ENCODE peak calls at places on chromosomes 6 and 20, in four cellular contexts. One of them, this sample, is unnamed.

GRCh38 chr6:106360410-106360988 is at the start of gene CRYBG1:
- DNase-seq in H1: peak; percentile 99
- DNase-seq in GM12878: no peak
- DNase-seq in K562: peak; percentile 91
- DNase-seq in this sample: peak; percentile 27

GRCh38 chr20:46013826-46014516 is 5.3 kb downstream of the MMP9 start:
- DNase-seq in K562: peak; percentile 79
- DNase-seq in H1: peak; percentile 91
- DNase-seq in GM12878: no peak
- DNase-seq in this sample: peak; percentile 47

GRCh38 chr6:143449731-143450452 is 603 bp downstream of the ADAT2 start:
- DNase-seq in H1: peak; percentile 55
- DNase-seq in K562: peak; percentile 26
- DNase-seq in GM12878: peak; percentile 53
- DNase-seq in this sample: peak; percentile 54

GRCh38 chr6:152356659-152357058 is 280.5 kb downstream of the SYNE1 start:
- DNase-seq in H1: no peak
- DNase-seq in K562: no peak
- DNase-seq in GM12878: no peak
- DNase-seq in this sample: peak; percentile 63

GRCh38 chr6:77650098-77650663 is 2.7 kb upstream of the MEI4 start:
- DNase-seq in K562: peak; percentile 25
- DNase-seq in GM12878: no peak
- DNase-seq in H1: peak; percentile 95
- DNase-seq in this sample: no peak

GRCh38 chr6:35919827-35920751 is 809 bp downstream of the SRPK1 start:
- DNase-seq in K562: peak; percentile 37
- DNase-seq in GM12878: no peak
- DNase-seq in H1: peak; percentile 66
- DNase-seq in this sample: peak; percentile 56

GRCh38 chr20:43771791-43772190 is 45.0 kb upstream of the GTSF1L start:
- DNase-seq in GM12878: no peak
- DNase-seq in K562: no peak
- DNase-seq in H1: no peak
- DNase-seq in this sample: no peak

GRCh38 chr6:19380287-19380686 is 456.9 kb upstream of the ID4 start:
- DNase-seq in K562: no peak
- DNase-seq in H1: no peak
- DNase-seq in GM12878: no peak
- DNase-seq in this sample: no peak

DNA sequence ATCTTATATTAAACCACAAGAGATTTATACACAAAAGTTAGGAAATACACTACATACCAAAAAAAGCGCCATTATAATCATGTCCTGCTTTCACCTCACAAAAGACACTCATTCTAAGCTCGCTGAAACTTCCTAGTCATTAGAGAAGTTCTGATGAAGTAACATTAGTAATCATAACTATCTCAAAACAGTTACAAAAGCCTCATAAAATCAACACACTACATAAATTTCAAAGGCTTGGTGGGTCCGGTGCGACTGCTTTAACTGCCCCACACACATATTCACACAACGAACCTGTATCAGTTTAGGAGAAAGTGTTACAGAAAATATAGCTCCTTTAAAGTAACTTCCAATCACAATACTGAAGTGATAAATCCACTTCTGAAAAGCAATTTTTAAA is 1.9 kb downstream of the PHIP start:
- DNase-seq in H1: no peak
- DNase-seq in K562: no peak
- DNase-seq in GM12878: no peak
- DNase-seq in this sample: peak; percentile 3
- TF ChIP-seq ZNF274 in H1: no peak
- TF ChIP-seq ZNF274 in K562: no peak
- TF ChIP-seq ZNF274 in GM12878: no peak
- TF ChIP-seq ZNF274 in this sample: no peak

GRCh38 chr6:42726485-42727083 is 4.2 kb upstream of the PRPH2 start:
- DNase-seq in H1: peak; percentile 54
- DNase-seq in K562: peak; percentile 89
- DNase-seq in GM12878: peak; percentile 66
- DNase-seq in this sample: peak; percentile 84
- TF ChIP-seq EP300 in H1: no peak
- TF ChIP-seq EP300 in K562: peak; percentile 27
- TF ChIP-seq EP300 in GM12878: no peak
- TF ChIP-seq EP300 in this sample: no peak

GRCh38 chr6:54958446-54958845 is 111.9 kb downstream of the FAM83B start:
- DNase-seq in K562: no peak
- DNase-seq in GM12878: no peak
- DNase-seq in H1: no peak
- DNase-seq in this sample: no peak
- TF ChIP-seq ZNF274 in K562: no peak
- TF ChIP-seq ZNF274 in GM12878: no peak
- TF ChIP-seq ZNF274 in H1: no peak
- TF ChIP-seq ZNF274 in this sample: no peak

GRCh38 chr20:5621305-5621704 is 128.9 kb upstream of the SHLD1 start:
- DNase-seq in GM12878: no peak
- DNase-seq in K562: no peak
- DNase-seq in H1: no peak
- DNase-seq in this sample: no peak
- TF ChIP-seq EP300 in GM12878: no peak
- TF ChIP-seq EP300 in K562: no peak
- TF ChIP-seq EP300 in H1: no peak
- TF ChIP-seq EP300 in this sample: no peak

DNA sequence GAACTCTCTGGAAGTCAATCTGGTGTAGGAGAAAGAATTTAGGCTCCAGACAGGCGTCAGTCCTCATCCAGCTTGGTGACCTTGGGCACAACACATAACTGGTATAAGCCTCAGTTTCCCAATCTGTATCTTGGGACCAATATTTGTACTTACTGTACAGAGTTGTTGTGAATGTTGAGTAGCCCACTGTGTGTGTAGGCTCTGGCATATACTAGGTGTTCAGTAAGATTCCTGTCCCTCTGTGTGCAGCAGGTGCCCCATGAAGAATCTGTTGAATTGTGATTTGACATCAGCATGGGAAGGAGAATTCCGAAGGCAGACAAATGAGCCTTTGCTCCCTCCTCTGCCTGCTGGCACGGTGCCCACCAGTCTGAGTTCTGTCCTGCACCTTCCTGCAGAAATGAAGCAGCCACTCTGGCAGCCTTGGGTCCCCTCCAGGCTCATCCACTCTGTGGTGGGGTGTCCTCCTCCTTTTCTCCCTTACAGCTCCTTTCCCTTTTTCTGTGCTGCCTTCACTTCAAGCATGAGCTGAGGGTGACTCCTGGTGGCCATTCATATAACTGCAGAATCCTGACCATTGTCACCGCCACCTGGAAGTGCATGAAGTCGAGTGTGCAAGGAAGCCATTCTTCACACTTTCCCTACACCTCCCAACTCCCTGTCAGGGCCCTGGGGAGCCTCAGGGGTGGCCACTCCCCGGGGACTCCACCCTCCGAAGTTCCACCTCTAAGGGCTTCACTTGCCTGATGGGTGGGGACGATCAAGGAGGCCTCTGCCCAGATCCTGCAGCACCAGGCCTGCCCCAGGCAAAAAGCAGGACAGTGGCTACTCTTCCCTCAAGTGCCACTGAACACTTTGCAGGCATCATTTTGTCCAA is 48.2 kb downstream of the MRPL14 start:
- DNase-seq in H1: peak; percentile 91
- DNase-seq in K562: peak; percentile 74
- DNase-seq in GM12878: no peak
- DNase-seq in this sample: peak; percentile 79
- TF ChIP-seq ZNF274 in H1: no peak
- TF ChIP-seq ZNF274 in K562: no peak
- TF ChIP-seq ZNF274 in GM12878: no peak
- TF ChIP-seq ZNF274 in this sample: peak; percentile 73

DNA sequence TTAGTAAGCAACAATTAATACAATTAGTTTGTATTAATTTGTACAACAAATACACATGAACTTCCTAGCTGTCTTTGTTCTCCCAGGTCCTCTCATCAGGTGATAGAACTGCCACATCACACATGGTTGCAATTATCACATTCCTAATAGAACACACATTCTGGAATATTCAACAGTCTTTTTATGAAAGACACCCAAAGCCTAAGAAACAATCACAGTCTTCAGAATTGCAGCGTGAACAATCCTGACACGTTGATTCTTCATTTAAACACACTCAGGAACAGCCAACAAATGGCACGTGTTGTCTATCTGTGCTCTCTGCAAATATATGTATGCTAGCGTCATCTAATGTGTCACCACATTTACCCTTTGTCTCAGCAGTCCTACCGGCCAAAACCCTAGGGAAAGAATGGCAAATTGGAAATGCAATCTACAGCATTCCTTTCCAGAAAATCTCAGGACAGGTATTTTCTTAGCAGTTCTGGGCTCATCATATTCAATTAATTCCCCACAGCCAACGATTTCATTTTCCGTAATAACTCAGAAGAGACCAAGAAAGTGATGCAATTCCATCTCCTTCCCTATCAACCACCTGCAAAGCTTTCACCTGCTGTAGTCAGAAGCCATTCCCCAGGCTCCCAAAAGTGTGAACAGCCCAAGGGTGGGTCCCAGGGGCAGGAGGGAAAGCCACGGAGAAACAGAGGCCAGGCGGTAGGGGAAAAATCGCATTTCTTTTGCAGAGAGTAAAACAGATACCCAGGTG is 280.3 kb upstream of the JARID2 start:
- DNase-seq in GM12878: no peak
- DNase-seq in H1: no peak
- DNase-seq in K562: no peak
- DNase-seq in this sample: no peak
- TF ChIP-seq EP300 in GM12878: no peak
- TF ChIP-seq EP300 in H1: no peak
- TF ChIP-seq EP300 in K562: no peak
- TF ChIP-seq EP300 in this sample: no peak

GRCh38 chr6:118748311-118749062 is 97.1 kb upstream of the CEP85L start:
- DNase-seq in K562: no peak
- DNase-seq in H1: peak; percentile 56
- DNase-seq in GM12878: no peak
- DNase-seq in this sample: no peak

GRCh38 chr6:118752803-118753202 is 101.4 kb upstream of the CEP85L start:
- DNase-seq in H1: no peak
- DNase-seq in GM12878: no peak
- DNase-seq in K562: no peak
- DNase-seq in this sample: no peak

GRCh38 chr6:118751072-118751471 is 99.7 kb upstream of the CEP85L start:
- DNase-seq in K562: no peak
- DNase-seq in GM12878: no peak
- DNase-seq in H1: no peak
- DNase-seq in this sample: peak; percentile 17

GRCh38 chr6:118746100-118746874 is 94.9 kb upstream of the CEP85L start:
- DNase-seq in GM12878: no peak
- DNase-seq in H1: no peak
- DNase-seq in K562: no peak
- DNase-seq in this sample: no peak

GRCh38 chr6:118750143-118750542 is 98.8 kb upstream of the CEP85L start:
- DNase-seq in H1: no peak
- DNase-seq in GM12878: no peak
- DNase-seq in K562: no peak
- DNase-seq in this sample: no peak
- TF ChIP-seq ZNF274 in H1: no peak
- TF ChIP-seq ZNF274 in GM12878: no peak
- TF ChIP-seq ZNF274 in K562: no peak
- TF ChIP-seq ZNF274 in this sample: no peak

GRCh38 chr6:30684386-30685156 is 1.9 kb downstream of the PPP1R18 start:
- DNase-seq in K562: peak; percentile 54
- DNase-seq in GM12878: no peak
- DNase-seq in H1: no peak
- DNase-seq in this sample: no peak

GRCh38 chr6:30683980-30684338 is 2.5 kb downstream of the PPP1R18 start:
- DNase-seq in GM12878: no peak
- DNase-seq in H1: no peak
- DNase-seq in K562: no peak
- DNase-seq in this sample: no peak

GRCh38 chr6:30681696-30682180 is 4.7 kb downstream of the PPP1R18 start:
- DNase-seq in H1: no peak
- DNase-seq in GM12878: no peak
- DNase-seq in K562: no peak
- DNase-seq in this sample: no peak

GRCh38 chr6:30683137-30683979 is 3.1 kb downstream of the PPP1R18 start:
- DNase-seq in H1: no peak
- DNase-seq in K562: no peak
- DNase-seq in GM12878: no peak
- DNase-seq in this sample: no peak

DNA sequence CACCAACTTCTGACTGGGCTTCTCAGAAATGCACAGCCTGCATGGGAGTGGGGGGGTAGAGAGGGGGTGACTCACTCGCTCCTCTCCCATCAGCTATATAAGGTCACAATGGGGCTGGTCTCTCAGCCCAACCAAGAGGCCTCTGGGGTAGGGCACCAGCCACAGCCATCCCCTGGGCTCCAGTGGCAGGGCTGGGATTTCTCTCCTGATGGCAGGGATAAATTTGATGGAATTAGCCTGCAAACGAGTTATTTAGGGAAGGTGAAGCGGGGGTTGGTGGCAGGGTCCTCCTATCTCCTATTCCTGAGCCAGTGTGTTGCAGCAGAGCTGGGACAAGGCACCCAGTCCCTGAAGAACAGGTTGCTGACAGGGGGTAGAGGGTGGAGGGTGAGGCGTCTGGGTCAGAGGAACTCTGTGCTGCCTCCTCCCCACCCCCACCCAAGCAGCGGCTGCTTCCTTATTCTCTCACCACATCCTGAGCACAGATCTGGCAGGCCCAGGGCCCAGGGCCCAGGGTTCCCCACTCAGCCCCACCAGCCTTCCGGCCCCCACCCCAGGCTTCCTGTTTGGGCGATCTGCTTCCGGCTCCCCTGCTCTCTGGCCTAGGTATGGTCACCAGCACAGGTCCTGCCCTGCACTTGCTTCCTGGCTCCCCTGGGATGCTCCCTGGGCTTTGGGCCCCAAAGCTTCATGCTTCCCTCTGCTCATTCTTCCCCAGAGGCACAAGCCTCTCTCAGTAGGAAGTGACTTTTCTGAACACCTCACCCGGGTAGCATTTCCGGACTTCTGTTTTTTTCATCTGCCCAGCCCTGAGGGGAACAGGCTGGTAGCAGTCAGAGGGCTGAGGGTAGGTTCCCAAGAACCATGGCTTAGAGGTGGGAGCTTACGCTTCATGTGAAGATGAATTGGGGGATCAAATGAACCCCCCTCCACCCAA is 4.0 kb downstream of the PPP1R18 start:
- DNase-seq in GM12878: peak; percentile 70
- DNase-seq in H1: no peak
- DNase-seq in K562: peak; percentile 76
- DNase-seq in this sample: peak; percentile 50
- TF ChIP-seq EP300 in GM12878: peak; percentile 57
- TF ChIP-seq EP300 in H1: no peak
- TF ChIP-seq EP300 in K562: peak; percentile 49
- TF ChIP-seq EP300 in this sample: no peak

GRCh38 chr6:157552956-157553485 is 172.0 kb downstream of the ZDHHC14 start:
- DNase-seq in K562: no peak
- DNase-seq in H1: peak; percentile 51
- DNase-seq in GM12878: no peak
- DNase-seq in this sample: no peak

GRCh38 chr6:157550114-157550989 is 169.4 kb downstream of the ZDHHC14 start:
- DNase-seq in K562: no peak
- DNase-seq in GM12878: no peak
- DNase-seq in H1: no peak
- DNase-seq in this sample: no peak

GRCh38 chr6:157551041-157551832 is 170.2 kb downstream of the ZDHHC14 start:
- DNase-seq in H1: peak; percentile 45
- DNase-seq in GM12878: no peak
- DNase-seq in K562: no peak
- DNase-seq in this sample: no peak

GRCh38 chr6:157554747-157555146 is 173.8 kb downstream of the ZDHHC14 start:
- DNase-seq in GM12878: no peak
- DNase-seq in K562: no peak
- DNase-seq in H1: no peak
- DNase-seq in this sample: no peak

GRCh38 chr6:157552171-157552747 is 171.3 kb downstream of the ZDHHC14 start:
- DNase-seq in H1: peak; percentile 80
- DNase-seq in GM12878: no peak
- DNase-seq in K562: no peak
- DNase-seq in this sample: no peak
- TF ChIP-seq ZNF274 in H1: no peak
- TF ChIP-seq ZNF274 in GM12878: no peak
- TF ChIP-seq ZNF274 in K562: no peak
- TF ChIP-seq ZNF274 in this sample: no peak